ENCODE peak calls at places on chromosomes 7 and 10, in eight cellular contexts. One of them, this sample, is unnamed.

GRCh38 chr10:61397175-61397986 is 55.8 kb downstream of the TMEM26 start:
- DNase-seq in adrenal gland: no peak
- DNase-seq in HFFc6: no peak
- DNase-seq in HCT116: no peak
- DNase-seq in upper lobe of left lung: no peak
- DNase-seq in right lobe of liver: no peak
- DNase-seq in cardiac fibroblast: peak
- DNase-seq in MCF 10A: peak
- DNase-seq in this sample: no peak

GRCh38 chr10:115432188-115432819 is 339.1 kb downstream of the ATRNL1 start:
- DNase-seq in adrenal gland: no peak
- DNase-seq in HFFc6: no peak
- DNase-seq in HCT116: peak
- DNase-seq in upper lobe of left lung: no peak
- DNase-seq in right lobe of liver: no peak
- DNase-seq in cardiac fibroblast: peak
- DNase-seq in MCF 10A: peak
- DNase-seq in this sample: no peak

GRCh38 chr10:86304436-86304835 is 62.2 kb downstream of the GRID1 start:
- DNase-seq in adrenal gland: no peak
- DNase-seq in HFFc6: no peak
- DNase-seq in HCT116: no peak
- DNase-seq in upper lobe of left lung: no peak
- DNase-seq in right lobe of liver: no peak
- DNase-seq in cardiac fibroblast: no peak
- DNase-seq in MCF 10A: peak
- DNase-seq in this sample: peak

GRCh38 chr10:123858039-123858740 is 33.4 kb downstream of the CPXM2 start:
- DNase-seq in adrenal gland: no peak
- DNase-seq in HFFc6: peak
- DNase-seq in HCT116: no peak
- DNase-seq in upper lobe of left lung: no peak
- DNase-seq in right lobe of liver: no peak
- DNase-seq in cardiac fibroblast: peak
- DNase-seq in MCF 10A: no peak
- DNase-seq in this sample: no peak

GRCh38 chr10:133176546-133176945 is 16.5 kb downstream of the KNDC1 start:
- DNase-seq in adrenal gland: no peak
- DNase-seq in HFFc6: no peak
- DNase-seq in HCT116: no peak
- DNase-seq in upper lobe of left lung: no peak
- DNase-seq in right lobe of liver: peak
- DNase-seq in cardiac fibroblast: no peak
- DNase-seq in MCF 10A: no peak
- DNase-seq in this sample: no peak

GRCh38 chr10:1230138-1230537 is 174.0 kb downstream of the WDR37 start:
- DNase-seq in adrenal gland: no peak
- DNase-seq in HFFc6: no peak
- DNase-seq in HCT116: no peak
- DNase-seq in upper lobe of left lung: no peak
- DNase-seq in right lobe of liver: no peak
- DNase-seq in cardiac fibroblast: no peak
- DNase-seq in MCF 10A: no peak
- DNase-seq in this sample: no peak

GRCh38 chr7:147485660-147486210 is 1104.8 kb upstream of the C7orf33 start:
- DNase-seq in adrenal gland: no peak
- DNase-seq in HFFc6: no peak
- DNase-seq in HCT116: no peak
- DNase-seq in upper lobe of left lung: no peak
- DNase-seq in right lobe of liver: no peak
- DNase-seq in cardiac fibroblast: no peak
- DNase-seq in MCF 10A: peak
- DNase-seq in this sample: no peak

GRCh38 chr7:12764355-12765000 is 77.0 kb downstream of the ARL4A start:
- DNase-seq in adrenal gland: no peak
- DNase-seq in HFFc6: peak
- DNase-seq in HCT116: no peak
- DNase-seq in upper lobe of left lung: no peak
- DNase-seq in right lobe of liver: no peak
- DNase-seq in cardiac fibroblast: no peak
- DNase-seq in MCF 10A: no peak
- DNase-seq in this sample: no peak

GRCh38 chr7:131011437-131011752 is 277.4 kb upstream of the KLF14 start:
- DNase-seq in adrenal gland: no peak
- DNase-seq in HFFc6: no peak
- DNase-seq in HCT116: no peak
- DNase-seq in upper lobe of left lung: peak
- DNase-seq in right lobe of liver: no peak
- DNase-seq in cardiac fibroblast: no peak
- DNase-seq in MCF 10A: no peak
- DNase-seq in this sample: no peak

GRCh38 chr7:89246196-89246595 is 450.7 kb upstream of the TEX47 start:
- DNase-seq in adrenal gland: no peak
- DNase-seq in HFFc6: no peak
- DNase-seq in HCT116: no peak
- DNase-seq in upper lobe of left lung: no peak
- DNase-seq in right lobe of liver: no peak
- DNase-seq in cardiac fibroblast: no peak
- DNase-seq in MCF 10A: no peak
- DNase-seq in this sample: no peak

GRCh38 chr10:13882112-13882711 is 295.4 kb downstream of the PRPF18 start:
- DNase-seq in adrenal gland: no peak
- DNase-seq in HFFc6: peak
- DNase-seq in HCT116: no peak
- DNase-seq in upper lobe of left lung: peak
- DNase-seq in right lobe of liver: no peak
- DNase-seq in cardiac fibroblast: peak
- DNase-seq in MCF 10A: peak
- DNase-seq in this sample: peak

GRCh38 chr10:71285180-71285545 is 33.9 kb upstream of the SLC29A3 start:
- DNase-seq in adrenal gland: peak
- DNase-seq in HFFc6: no peak
- DNase-seq in HCT116: no peak
- DNase-seq in upper lobe of left lung: peak
- DNase-seq in right lobe of liver: peak
- DNase-seq in cardiac fibroblast: peak
- DNase-seq in MCF 10A: peak
- DNase-seq in this sample: no peak

GRCh38 chr7:138712652-138713051 is 11.5 kb upstream of the SVOPL start:
- DNase-seq in adrenal gland: no peak
- DNase-seq in HFFc6: no peak
- DNase-seq in HCT116: no peak
- DNase-seq in upper lobe of left lung: no peak
- DNase-seq in right lobe of liver: no peak
- DNase-seq in cardiac fibroblast: no peak
- DNase-seq in MCF 10A: no peak
- DNase-seq in this sample: no peak

GRCh38 chr7:100465702-100466311 is 1.7 kb upstream of the SPACDR start:
- DNase-seq in adrenal gland: peak
- DNase-seq in HFFc6: peak
- DNase-seq in HCT116: no peak
- DNase-seq in upper lobe of left lung: peak
- DNase-seq in right lobe of liver: peak
- DNase-seq in cardiac fibroblast: peak
- DNase-seq in MCF 10A: peak
- DNase-seq in this sample: no peak

GRCh38 chr10:97074256-97075145 is 111.3 kb downstream of the SLIT1 start:
- DNase-seq in adrenal gland: no peak
- DNase-seq in HFFc6: no peak
- DNase-seq in HCT116: no peak
- DNase-seq in upper lobe of left lung: no peak
- DNase-seq in right lobe of liver: no peak
- DNase-seq in cardiac fibroblast: no peak
- DNase-seq in MCF 10A: no peak
- DNase-seq in this sample: no peak

GRCh38 chr7:10939911-10940747 is 33.5 kb upstream of the PHF14 start:
- DNase-seq in adrenal gland: peak
- DNase-seq in HFFc6: peak
- DNase-seq in HCT116: peak
- DNase-seq in upper lobe of left lung: peak
- DNase-seq in right lobe of liver: peak
- DNase-seq in cardiac fibroblast: peak
- DNase-seq in MCF 10A: peak
- DNase-seq in this sample: peak

GRCh38 chr10:20767028-20767427 is 130.1 kb downstream of the NEBL start:
- DNase-seq in adrenal gland: no peak
- DNase-seq in HFFc6: peak
- DNase-seq in HCT116: no peak
- DNase-seq in upper lobe of left lung: no peak
- DNase-seq in right lobe of liver: no peak
- DNase-seq in cardiac fibroblast: peak
- DNase-seq in MCF 10A: peak
- DNase-seq in this sample: no peak

DNA sequence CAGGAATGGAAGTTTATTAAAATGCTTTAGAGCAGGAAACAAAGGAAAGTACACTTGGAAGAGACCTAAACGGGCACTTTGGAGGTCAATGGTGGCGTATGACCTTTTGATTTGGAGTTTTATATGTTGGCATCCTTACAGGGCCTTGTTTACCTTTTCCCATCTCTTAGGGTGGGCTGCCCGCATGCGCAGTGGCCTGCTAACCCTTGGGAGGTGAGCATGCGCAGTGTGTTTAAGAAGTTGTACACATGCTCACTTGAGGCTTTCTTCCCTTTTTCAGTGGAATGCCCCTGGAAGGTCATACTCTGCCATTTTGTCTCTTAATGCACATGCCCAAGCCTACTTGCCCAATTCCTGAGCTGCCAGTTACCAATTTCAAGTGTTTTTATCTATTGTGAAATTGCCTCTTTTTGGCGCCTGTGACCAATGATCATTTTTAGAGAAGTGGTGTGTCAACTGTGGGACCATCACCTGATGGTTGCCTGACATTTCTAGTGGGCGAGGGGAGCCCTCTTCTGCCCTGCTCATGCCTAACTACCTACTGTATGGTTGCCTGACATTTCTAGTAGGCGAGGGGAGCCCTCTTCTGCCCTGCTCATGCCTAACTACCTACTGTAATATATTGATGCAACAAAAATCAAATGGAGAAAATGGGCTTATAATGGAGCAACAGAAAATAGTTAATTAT is 138.0 kb downstream of the PPP1R9A start:
- DNase-seq in adrenal gland: no peak
- DNase-seq in HFFc6: peak
- DNase-seq in HCT116: no peak
- DNase-seq in upper lobe of left lung: peak
- DNase-seq in right lobe of liver: no peak
- DNase-seq in cardiac fibroblast: peak
- DNase-seq in MCF 10A: peak
- DNase-seq in this sample: no peak
- TF ChIP-seq CTCF in adrenal gland: no peak
- TF ChIP-seq CTCF in HFFc6: peak
- TF ChIP-seq CTCF in HCT116: peak
- TF ChIP-seq CTCF in upper lobe of left lung: peak
- TF ChIP-seq CTCF in right lobe of liver: no peak
- TF ChIP-seq CTCF in cardiac fibroblast: peak
- TF ChIP-seq CTCF in MCF 10A: peak
- TF ChIP-seq CTCF in this sample: peak

DNA sequence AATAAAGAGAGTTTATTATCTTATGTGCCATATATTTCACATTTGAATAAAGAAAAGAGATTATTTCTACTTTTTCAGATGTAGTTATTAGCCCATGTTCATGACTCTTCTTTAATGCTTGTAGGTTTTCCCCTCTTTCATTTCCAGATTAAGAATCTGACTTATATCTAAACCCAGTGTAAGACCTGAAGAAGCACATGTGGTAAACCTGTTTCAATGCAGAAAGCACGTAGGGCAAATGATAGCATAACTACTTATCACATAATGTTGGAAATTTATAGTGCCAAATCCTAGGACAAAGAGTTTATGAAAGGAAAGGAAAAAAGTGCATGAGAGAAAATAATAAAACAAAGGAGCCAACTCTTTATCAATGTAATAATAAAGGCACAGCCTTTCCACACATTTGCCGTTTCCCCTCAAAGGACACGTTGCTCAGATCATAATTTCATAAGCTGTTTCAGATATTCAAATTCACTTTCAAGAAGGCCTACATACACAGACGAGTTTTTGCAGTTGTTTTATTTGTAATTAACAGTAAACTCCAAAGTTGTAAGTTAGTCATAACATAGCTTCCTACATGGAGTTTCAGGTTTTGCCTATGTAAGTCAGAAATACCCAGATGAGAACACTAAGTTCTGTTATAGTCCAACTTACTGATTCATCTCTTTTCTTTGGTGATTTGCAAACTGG is 88.8 kb upstream of the MDFIC start:
- DNase-seq in adrenal gland: no peak
- DNase-seq in HFFc6: no peak
- DNase-seq in HCT116: no peak
- DNase-seq in upper lobe of left lung: no peak
- DNase-seq in right lobe of liver: no peak
- DNase-seq in cardiac fibroblast: no peak
- DNase-seq in MCF 10A: no peak
- DNase-seq in this sample: no peak
- TF ChIP-seq CTCF in adrenal gland: no peak
- TF ChIP-seq CTCF in HFFc6: no peak
- TF ChIP-seq CTCF in HCT116: no peak
- TF ChIP-seq CTCF in upper lobe of left lung: no peak
- TF ChIP-seq CTCF in right lobe of liver: no peak
- TF ChIP-seq CTCF in cardiac fibroblast: no peak
- TF ChIP-seq CTCF in MCF 10A: no peak
- TF ChIP-seq CTCF in this sample: no peak

DNA sequence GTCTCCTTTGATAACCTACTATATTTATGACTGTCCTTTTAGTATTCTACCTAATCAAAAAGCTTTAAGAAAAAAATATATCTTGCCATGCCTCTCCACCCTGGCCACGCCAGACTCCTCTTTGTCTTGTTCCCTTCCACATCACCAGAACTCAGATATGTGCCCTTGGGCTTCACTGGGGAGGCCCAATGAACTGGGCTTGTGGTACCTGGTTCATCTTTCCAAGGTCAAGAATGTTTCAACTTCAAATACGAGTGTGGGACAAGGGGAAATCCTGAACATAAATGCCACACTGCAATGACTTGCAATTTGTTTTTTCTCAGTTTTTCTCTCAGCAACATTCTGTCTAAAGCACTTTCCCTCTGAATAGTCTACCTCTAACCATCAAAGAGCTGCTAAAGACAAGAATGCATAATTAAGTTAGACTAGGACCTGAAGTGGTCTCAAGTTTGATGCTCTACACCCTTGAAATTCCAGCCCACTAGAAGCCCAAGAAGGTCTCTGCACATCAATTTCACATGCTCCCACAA is 9.9 kb downstream of the ERCC6 start:
- DNase-seq in adrenal gland: no peak
- DNase-seq in HFFc6: no peak
- DNase-seq in HCT116: no peak
- DNase-seq in upper lobe of left lung: no peak
- DNase-seq in right lobe of liver: no peak
- DNase-seq in cardiac fibroblast: no peak
- DNase-seq in MCF 10A: no peak
- DNase-seq in this sample: no peak
- TF ChIP-seq CTCF in adrenal gland: no peak
- TF ChIP-seq CTCF in HFFc6: no peak
- TF ChIP-seq CTCF in HCT116: no peak
- TF ChIP-seq CTCF in upper lobe of left lung: no peak
- TF ChIP-seq CTCF in right lobe of liver: no peak
- TF ChIP-seq CTCF in cardiac fibroblast: no peak
- TF ChIP-seq CTCF in MCF 10A: no peak
- TF ChIP-seq CTCF in this sample: no peak

DNA sequence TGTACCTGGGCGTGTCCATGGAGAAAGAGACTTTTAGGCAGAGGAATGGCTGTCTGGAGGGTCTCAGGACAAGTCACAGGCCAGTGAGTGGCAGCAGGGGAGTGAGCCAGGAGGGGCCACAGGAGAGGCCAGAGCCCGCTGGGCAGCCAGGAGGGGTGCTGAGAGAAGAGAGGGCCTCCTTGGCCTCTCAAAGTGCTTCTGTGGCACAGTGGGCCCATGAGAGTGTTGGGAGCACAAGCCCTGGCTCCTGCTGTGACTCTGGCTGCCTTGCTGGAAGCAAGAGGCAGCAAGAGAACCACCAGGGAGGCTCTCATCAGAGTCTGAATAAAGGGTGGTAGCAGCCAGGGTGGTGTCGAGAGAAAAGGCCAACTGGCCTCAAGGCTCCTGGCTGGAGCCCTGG is 91.2 kb downstream of the VOPP1 start:
- DNase-seq in adrenal gland: peak
- DNase-seq in HFFc6: no peak
- DNase-seq in HCT116: no peak
- DNase-seq in upper lobe of left lung: no peak
- DNase-seq in right lobe of liver: no peak
- DNase-seq in cardiac fibroblast: no peak
- DNase-seq in MCF 10A: no peak
- DNase-seq in this sample: no peak
- TF ChIP-seq CTCF in adrenal gland: no peak
- TF ChIP-seq CTCF in HFFc6: no peak
- TF ChIP-seq CTCF in HCT116: no peak
- TF ChIP-seq CTCF in upper lobe of left lung: no peak
- TF ChIP-seq CTCF in right lobe of liver: no peak
- TF ChIP-seq CTCF in cardiac fibroblast: no peak
- TF ChIP-seq CTCF in MCF 10A: no peak
- TF ChIP-seq CTCF in this sample: no peak